ENCODE peak calls at places on chromosome 3, in four cellular contexts. U is progenitor cell of endocrine pancreas, A is pancreas, F is OCI-LY7. I is an unnamed sample.

GRCh38 chr3:158808697-158809096 is 6.8 kb downstream of the MFSD1 start:
- DNase-seq in F (no peak), U (no peak), A (no peak), I (no peak)

GRCh38 chr3:141392416-141392815 is 24.1 kb downstream of the ZBTB38 start:
- DNase-seq in A (no peak), U (no peak), F (no peak), I (no peak)

GRCh38 chr3:139654637-139655365 is 23.0 kb downstream of the NMNAT3 start:
- DNase-seq in A (no peak), F (no peak), U (no peak), I (no peak)

GRCh38 chr3:25604107-25604805 is 60.5 kb downstream of the TOP2B start:
- DNase-seq in F (no peak), U (no peak), A (no peak), I (no peak)

GRCh38 chr3:160296591-160296990 is 71.4 kb downstream of the C3orf80 start:
- DNase-seq in U (no peak), F (no peak), A (no peak), I (no peak)

GRCh38 chr3:170985304-170985703 is 41.2 kb downstream of the SLC2A2 start:
- DNase-seq in U (no peak), A (no peak), F (no peak), I (no peak)

GRCh38 chr3:356947-357346 is 160.4 kb downstream of the CHL1 start:
- DNase-seq in F (no peak), A (no peak), U (no peak), I (no peak)

GRCh38 chr3:162183440-162183839 is 686.8 kb downstream of the OTOL1 start:
- DNase-seq in A (no peak), F (no peak), U (no peak), I (no peak)

GRCh38 chr3:77323616-77324015 is 283.7 kb downstream of the ROBO2 start:
- DNase-seq in F (no peak), U (no peak), A (no peak), I (no peak)

GRCh38 chr3:87307805-87308204 is 31.4 kb upstream of the POU1F1 start:
- DNase-seq in U (no peak), F (no peak), A (no peak), I (no peak)

GRCh38 chr3:52004158-52004787 is 8.6 kb upstream of the RPL29 start:
- DNase-seq in F (no peak), U (peak), A (no peak), I (peak)
- TF ChIP-seq CTCF in F (no peak), U (peak), A (no peak), I (peak)

DNA sequence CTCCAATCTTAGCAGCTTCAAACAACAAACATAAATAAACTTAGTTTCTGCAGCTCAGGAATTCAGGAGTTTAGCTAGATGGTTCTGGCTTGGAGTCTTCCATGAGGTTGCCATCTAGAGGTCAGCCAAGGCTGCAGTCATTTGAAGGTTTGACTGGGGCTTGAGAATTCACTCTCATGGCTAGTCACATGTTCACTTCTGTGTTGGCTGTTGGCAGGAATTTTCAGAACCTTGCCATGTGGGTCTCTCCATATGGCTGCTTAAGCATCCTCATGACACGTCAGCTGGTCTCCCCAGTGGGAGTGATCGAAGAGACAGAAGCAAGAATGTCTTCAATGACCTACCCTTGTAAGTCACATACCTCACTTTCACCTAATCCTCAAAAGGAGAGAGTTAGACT is 269.2 kb upstream of the CNTN3 start:
- DNase-seq in A (no peak), U (no peak), F (no peak), I (peak)
- TF ChIP-seq CTCF in A (no peak), U (peak), F (peak), I (peak)

DNA sequence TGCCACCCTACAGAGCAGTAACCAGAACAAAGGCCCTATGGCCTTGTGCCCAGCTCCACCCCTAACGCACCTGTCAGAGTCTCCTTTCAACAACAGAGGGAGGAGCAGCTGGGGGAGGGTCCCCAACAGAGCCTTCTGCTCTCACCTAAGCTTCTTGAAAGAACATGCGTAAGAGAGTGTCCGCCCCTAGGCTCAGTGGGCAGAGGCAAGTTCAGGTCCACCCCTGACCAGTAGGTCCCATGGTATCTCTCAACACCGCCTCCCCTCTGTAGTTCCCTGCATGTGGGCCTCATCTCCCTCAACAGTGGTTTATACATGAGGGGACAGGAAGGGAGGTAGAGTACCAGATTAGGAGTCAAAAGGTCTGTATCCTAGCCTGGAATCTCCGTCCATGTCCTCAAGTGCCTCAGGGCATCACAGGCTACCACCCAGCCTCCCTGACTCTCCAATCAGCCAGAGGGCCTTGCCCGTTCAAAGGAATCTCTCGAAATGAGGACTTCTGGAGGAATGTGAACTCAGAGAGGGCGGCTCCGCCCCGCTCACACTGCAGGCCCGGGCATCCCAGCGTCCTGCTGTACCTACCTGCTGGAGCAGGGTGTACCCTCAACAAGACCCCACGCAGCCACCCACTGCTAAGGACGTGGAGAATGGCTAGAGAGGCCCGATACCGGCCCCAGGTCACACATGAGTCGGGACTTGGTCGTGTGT is 680 bp downstream of the POC1A start:
- DNase-seq in A (no peak), U (no peak), F (peak), I (no peak)
- TF ChIP-seq CTCF in A (no peak), U (no peak), F (peak), I (no peak)

GRCh38 chr3:157532529-157533297 is 29.5 kb upstream of the VEPH1 start:
- DNase-seq in F (peak), U (peak), A (no peak), I (peak)
- TF ChIP-seq CTCF in F (peak), U (peak), A (peak), I (peak)

GRCh38 chr3:115784739-115785571 is 161.6 kb downstream of the GAP43 start:
- DNase-seq in A (no peak), U (no peak), F (no peak), I (no peak)
- TF ChIP-seq CTCF in A (no peak), U (no peak), F (peak), I (no peak)